ENCODE peak calls at places on chromosome X, in four cellular contexts. H is GM12891, K is GM12878, Z is K562. J is an unnamed sample.

GRCh38 chrX:72255445-72255844 is 16.6 kb upstream of the ERCC6L start:
- DNase-seq in H (no peak), K (no peak), Z (no peak), J (no peak)

GRCh38 chrX:80808854-80809493 is 703 bp downstream of the BRWD3 start:
- DNase-seq in H (no peak), K (no peak), Z (peak; percentile 17), J (no peak)

GRCh38 chrX:110116581-110116980 is 113.7 kb downstream of the TMEM164 start:
- DNase-seq in H (no peak), K (no peak), Z (no peak), J (no peak)

GRCh38 chrX:153645151-153645550 is 1.9 kb upstream of the DUSP9 start:
- DNase-seq in H (no peak), K (no peak), Z (no peak), J (no peak)

GRCh38 chrX:53281321-53281822 is at the start of gene IQSEC2:
- DNase-seq in H (no peak), K (no peak), Z (peak; percentile 91), J (peak; percentile 49)

GRCh38 chrX:123742440-123742839 is 9.6 kb upstream of the THOC2 start:
- DNase-seq in H (no peak), K (no peak), Z (no peak), J (no peak)

GRCh38 chrX:48736303-48736702 is 25.2 kb upstream of the GLOD5 start:
- DNase-seq in H (no peak), K (no peak), Z (no peak), J (no peak)

GRCh38 chrX:31092476-31092875 is 20.6 kb upstream of the FTHL17 start:
- DNase-seq in H (no peak), K (no peak), Z (no peak), J (no peak)

DNA sequence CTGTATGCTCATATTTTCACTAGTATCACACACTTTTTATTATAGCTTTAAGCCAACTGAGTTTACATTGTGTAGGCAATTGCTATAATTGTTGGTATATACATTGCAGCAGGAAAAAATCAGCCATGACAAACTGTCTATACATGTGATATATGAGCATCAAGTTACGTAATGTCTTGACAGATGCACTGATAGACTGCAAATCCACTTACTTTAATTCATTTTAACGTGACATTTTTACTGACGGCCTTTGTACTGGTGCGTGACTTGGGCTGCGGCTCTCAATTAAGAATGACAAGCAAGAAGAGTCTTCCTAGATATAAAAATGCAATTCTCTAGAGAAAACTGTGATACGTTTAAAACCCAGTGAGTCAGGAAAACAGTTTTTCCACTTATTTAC is 143.8 kb downstream of the ACTRT1 start:
- DNase-seq in H (no peak), K (no peak), Z (no peak), J (no peak)
- TF ChIP-seq SPI1 in H (no peak), K (no peak), Z (no peak), J (no peak)

GRCh38 chrX:25873196-25873595 is 264.9 kb upstream of the MAGEB18 start:
- DNase-seq in H (no peak), K (no peak), Z (no peak), J (no peak)
- TF ChIP-seq SPI1 in H (no peak), K (no peak), Z (no peak), J (no peak)

DNA sequence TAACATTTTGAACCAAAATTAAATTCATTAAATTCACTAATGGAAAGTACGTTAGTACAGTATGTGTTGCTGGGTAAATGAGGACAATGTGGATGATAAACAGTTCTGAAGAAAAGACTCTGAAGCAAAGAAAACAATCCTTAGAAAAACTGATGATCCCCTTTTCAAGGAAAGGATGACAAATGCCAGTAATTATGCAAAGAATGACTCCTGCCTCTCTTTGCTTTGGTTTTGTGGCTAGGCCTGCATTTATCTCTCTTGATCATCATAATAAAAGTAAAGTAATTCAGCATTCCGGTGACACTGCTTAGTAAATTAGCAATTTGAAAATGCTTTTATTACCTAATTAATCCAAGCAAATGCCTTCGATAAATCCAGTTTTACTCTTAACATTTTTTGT is 652.2 kb upstream of the DIPK2B start:
- DNase-seq in H (no peak), K (no peak), Z (no peak), J (no peak)
- TF ChIP-seq SPI1 in H (no peak), K (no peak), Z (no peak), J (no peak)

GRCh38 chrX:10615931-10616780 is 4.2 kb downstream of the MID1 start:
- DNase-seq in H (no peak), K (no peak), Z (peak; percentile 50), J (peak; percentile 20)
- TF ChIP-seq SPI1 in H (no peak), K (no peak), Z (no peak), J (no peak)

GRCh38 chrX:150933945-150934350 is 35.5 kb upstream of the CD99L2 start:
- DNase-seq in H (no peak), K (no peak), Z (no peak), J (no peak)

GRCh38 chrX:150936556-150936955 is 38.1 kb upstream of the CD99L2 start:
- DNase-seq in H (no peak), K (no peak), Z (no peak), J (no peak)

GRCh38 chrX:150934453-150934852 is 36.0 kb upstream of the CD99L2 start:
- DNase-seq in H (no peak), K (no peak), Z (no peak), J (no peak)

GRCh38 chrX:150940844-150941495 is 42.2 kb upstream of the HMGB3 start:
- DNase-seq in H (no peak), K (no peak), Z (peak; percentile 7), J (no peak)

GRCh38 chrX:150935466-150935865 is 37.0 kb upstream of the CD99L2 start:
- DNase-seq in H (no peak), K (no peak), Z (no peak), J (no peak)
- TF ChIP-seq SPI1 in H (no peak), K (no peak), Z (no peak), J (no peak)

DNA sequence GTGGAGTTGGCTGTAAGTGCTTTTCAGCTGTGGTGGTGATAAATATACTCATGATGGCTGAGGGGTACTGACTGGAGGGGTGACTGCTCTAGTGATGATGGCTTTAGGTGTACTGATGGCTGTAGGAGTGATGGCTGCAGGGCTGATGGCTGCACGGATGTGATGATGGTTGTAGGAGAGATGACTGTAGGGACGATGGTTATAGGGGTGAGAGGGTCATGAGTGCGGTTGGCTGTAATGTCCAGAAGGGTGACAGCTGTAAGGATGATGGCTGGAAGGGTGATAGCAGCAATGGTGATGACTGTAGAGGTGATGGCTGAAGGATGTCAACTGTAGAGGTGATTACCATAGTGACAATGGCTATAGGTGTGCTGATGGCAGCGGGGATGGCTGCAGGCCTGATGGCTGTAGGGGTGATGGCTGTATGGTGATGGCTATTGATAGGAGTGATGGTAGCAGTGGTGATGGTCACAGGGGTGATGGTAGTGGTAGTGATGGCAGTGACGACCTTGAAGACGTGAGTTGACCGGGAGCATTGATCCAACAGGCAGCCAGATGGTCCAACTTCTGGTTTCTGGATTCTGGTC is 570 bp upstream of the SASH3 start:
- DNase-seq in H (no peak), K (no peak), Z (no peak), J (no peak)
- TF ChIP-seq SPI1 in H (no peak), K (no peak), Z (no peak), J (no peak)

GRCh38 chrX:258291-259040 is 22.7 kb upstream of the PLCXD1 start:
- DNase-seq in H (no peak), K (no peak), Z (no peak), J (no peak)

GRCh38 chrX:257681-258289 is 23.4 kb upstream of the PLCXD1 start:
- DNase-seq in H (no peak), K (no peak), Z (no peak), J (no peak)

GRCh38 chrX:261858-262390 is 19.3 kb upstream of the PLCXD1 start:
- DNase-seq in H (no peak), K (no peak), Z (no peak), J (no peak)

GRCh38 chrX:261167-261857 is 19.9 kb upstream of the PLCXD1 start:
- DNase-seq in H (no peak), K (no peak), Z (peak; percentile 28), J (no peak)

DNA sequence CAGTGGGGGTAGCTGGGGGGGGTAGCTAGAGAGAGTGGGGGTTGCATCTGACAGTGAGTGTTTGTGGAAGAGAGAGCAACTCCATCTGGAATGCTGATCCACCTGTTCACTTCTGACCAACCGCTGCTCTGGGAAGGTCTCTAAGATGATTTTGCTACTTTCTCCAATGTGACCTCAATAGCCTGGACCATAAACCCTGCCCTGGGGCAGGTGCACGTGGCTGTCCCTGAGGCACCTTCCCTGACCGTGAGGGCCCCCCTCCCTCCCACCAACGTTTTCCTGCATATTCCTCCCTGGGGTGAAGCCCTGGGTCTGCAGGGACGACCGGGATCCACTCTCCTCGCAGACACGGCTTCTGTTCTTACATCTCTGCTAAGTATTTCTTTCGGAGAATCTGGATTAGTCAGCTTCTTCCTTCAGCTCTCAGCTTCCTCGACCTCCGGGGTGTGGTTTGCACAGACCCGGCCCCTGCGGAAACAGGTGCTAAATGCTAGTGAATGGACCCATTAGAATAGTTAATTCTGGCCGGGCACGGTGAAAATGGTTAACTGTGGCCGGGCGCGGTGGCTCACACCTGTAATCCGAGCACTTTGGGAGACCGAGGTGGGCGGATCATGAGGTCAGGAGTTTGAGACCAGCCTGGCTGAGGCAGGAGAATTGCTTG is 21.4 kb upstream of the PLCXD1 start:
- DNase-seq in H (no peak), K (no peak), Z (no peak), J (no peak)
- TF ChIP-seq SPI1 in H (no peak), K (no peak), Z (no peak), J (no peak)

DNA sequence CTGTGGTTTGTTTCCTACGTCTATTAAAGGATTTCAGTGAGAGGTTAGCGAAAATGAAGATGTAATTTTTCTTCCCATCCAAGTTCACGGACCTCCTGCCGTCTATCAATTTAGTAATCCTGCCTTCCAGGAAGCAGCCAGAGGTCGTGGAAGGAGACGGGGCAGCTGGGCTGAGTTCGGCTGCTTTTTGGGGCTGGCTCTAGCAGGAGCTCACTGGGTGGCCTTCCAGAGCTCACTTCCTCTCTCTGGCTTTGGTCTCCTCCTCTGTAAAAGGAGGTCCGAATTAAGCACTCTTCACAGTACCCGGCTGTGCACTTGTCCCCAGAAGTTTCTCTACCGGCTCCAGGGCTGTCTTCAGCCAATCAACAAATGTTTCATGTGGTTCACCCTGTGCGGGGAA is 295.4 kb downstream of the BCOR start:
- DNase-seq in H (no peak), K (no peak), Z (no peak), J (no peak)
- TF ChIP-seq SPI1 in H (no peak), K (no peak), Z (peak; percentile 65), J (no peak)

GRCh38 chrX:107739541-107739940 is 36.0 kb downstream of the TSC22D3 start:
- DNase-seq in H (no peak), K (no peak), Z (no peak), J (no peak)

GRCh38 chrX:107741318-107741813 is 34.2 kb downstream of the TSC22D3 start:
- DNase-seq in H (no peak), K (no peak), Z (no peak), J (no peak)

GRCh38 chrX:107738272-107738671 is 37.3 kb downstream of the TSC22D3 start:
- DNase-seq in H (no peak), K (no peak), Z (no peak), J (no peak)

GRCh38 chrX:107736781-107737531 is 38.6 kb downstream of the TSC22D3 start:
- DNase-seq in H (no peak), K (no peak), Z (no peak), J (no peak)

DNA sequence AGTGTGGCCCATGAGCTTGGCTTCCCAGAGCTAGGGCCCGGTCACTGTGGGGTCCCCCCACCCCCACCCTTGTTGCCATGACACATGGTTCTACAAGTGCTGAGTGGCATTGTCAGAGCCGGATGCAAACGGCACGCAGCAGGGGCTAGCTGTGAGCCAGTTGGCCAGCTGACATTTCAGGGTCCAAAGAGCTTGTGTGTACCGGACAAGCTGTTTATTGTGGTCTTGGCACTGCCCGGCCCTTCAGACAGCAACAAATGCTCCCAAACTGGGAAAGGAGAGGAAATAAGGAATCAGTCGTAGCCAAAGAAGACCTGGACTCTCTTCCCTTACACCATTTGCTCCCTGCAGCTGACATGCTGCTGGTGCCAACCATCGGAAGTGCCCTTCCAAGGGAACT is 36.8 kb downstream of the TSC22D3 start:
- DNase-seq in H (no peak), K (no peak), Z (no peak), J (no peak)
- TF ChIP-seq SPI1 in H (no peak), K (no peak), Z (no peak), J (no peak)

GRCh38 chrX:134599173-134599914 is 58.9 kb downstream of the PLAC1 start:
- DNase-seq in H (no peak), K (peak; percentile 8), Z (no peak), J (no peak)
- TF ChIP-seq SPI1 in H (no peak), K (no peak), Z (no peak), J (no peak)